ENCODE peak calls at places on chromosomes 12 and 14, in six cellular contexts. H is astrocyte of the cerebellum, T is GM12865, N is WTC11, P is Panc1, K is endothelial cell. C is an unnamed sample.

GRCh38 chr14:38078393-38078792 is 129.3 kb upstream of the SSTR1 start:
- DNase-seq in N (no peak), K (no peak), H (no peak), P (no peak), T (no peak), C (no peak)

GRCh38 chr12:110067531-110067930 is 19.2 kb upstream of the C12orf76 start:
- DNase-seq in T (no peak), N (no peak), H (no peak), P (no peak), K (no peak), C (no peak)

GRCh38 chr14:92792885-92793284 is 1.2 kb upstream of the GOLGA5 start:
- DNase-seq in P (no peak), K (no peak), N (no peak), T (no peak), H (no peak), C (no peak)

GRCh38 chr12:24948452-24948815 is 467 bp downstream of the BCAT1 start:
- DNase-seq in K (peak; percentile 17), T (peak; percentile 88), N (no peak), H (no peak), P (no peak), C (no peak)

GRCh38 chr12:45273717-45274271 is 57.9 kb downstream of the ANO6 start:
- DNase-seq in T (no peak), H (peak; percentile 62), P (peak; percentile 82), N (no peak), K (no peak), C (no peak)

GRCh38 chr12:29234965-29235364 is 85.9 kb downstream of the FAR2 start:
- DNase-seq in T (no peak), N (no peak), P (no peak), H (no peak), K (no peak), C (no peak)

GRCh38 chr14:63045234-63045611 is at the start of gene KCNH5:
- DNase-seq in T (no peak), P (no peak), H (no peak), K (peak; percentile 74), N (peak; percentile 76), C (no peak)

GRCh38 chr12:28191018-28191595 is 851 bp downstream of the CCDC91 start:
- DNase-seq in P (no peak), T (peak; percentile 27), N (no peak), H (peak; percentile 12), K (no peak), C (no peak)

GRCh38 chr14:105251920-105252319 is 3.6 kb downstream of the BTBD6 start:
- DNase-seq in T (no peak), N (no peak), K (no peak), P (no peak), H (no peak), C (no peak)

GRCh38 chr14:21680072-21680471 is 6.5 kb upstream of the OR4E1 start:
- DNase-seq in K (no peak), N (no peak), T (no peak), P (no peak), H (peak; percentile 11), C (no peak)

GRCh38 chr14:92323031-92323915 is at the start of gene SLC24A4:
- DNase-seq in K (peak; percentile 31), T (peak; percentile 30), N (peak; percentile 56), P (no peak), H (no peak), C (no peak)

GRCh38 chr12:46956451-46957035 is 122.9 kb upstream of the PCED1B start:
- DNase-seq in T (no peak), H (no peak), K (no peak), N (no peak), P (no peak), C (no peak)

GRCh38 chr12:87008785-87009184 is 752.6 kb upstream of the MGAT4C start:
- DNase-seq in P (no peak), H (no peak), K (no peak), T (no peak), N (no peak), C (no peak)

GRCh38 chr12:72295744-72296143 is 23.6 kb downstream of the TRHDE start:
- DNase-seq in P (no peak), T (no peak), H (no peak), N (no peak), K (no peak), C (no peak)
- TF ChIP-seq CTCF in P (no peak), T (no peak), H (no peak), N (no peak), K (no peak), C (no peak)

GRCh38 chr14:78566017-78566858 is 396.1 kb downstream of the NRXN3 start:
- DNase-seq in P (peak; percentile 38), K (peak; percentile 91), T (peak; percentile 76), N (peak; percentile 90), H (peak; percentile 56), C (no peak)

GRCh38 chr14:78567343-78567742 is 397.2 kb downstream of the NRXN3 start:
- DNase-seq in K (no peak), H (peak; percentile 34), T (no peak), P (no peak), N (no peak), C (no peak)

GRCh38 chr14:78566859-78567172 is 396.6 kb downstream of the NRXN3 start:
- DNase-seq in N (no peak), T (no peak), P (no peak), K (no peak), H (no peak), C (no peak)
- TF ChIP-seq CTCF in N (no peak), T (no peak), P (peak; percentile 48), K (no peak), H (no peak), C (peak; percentile 46)

DNA sequence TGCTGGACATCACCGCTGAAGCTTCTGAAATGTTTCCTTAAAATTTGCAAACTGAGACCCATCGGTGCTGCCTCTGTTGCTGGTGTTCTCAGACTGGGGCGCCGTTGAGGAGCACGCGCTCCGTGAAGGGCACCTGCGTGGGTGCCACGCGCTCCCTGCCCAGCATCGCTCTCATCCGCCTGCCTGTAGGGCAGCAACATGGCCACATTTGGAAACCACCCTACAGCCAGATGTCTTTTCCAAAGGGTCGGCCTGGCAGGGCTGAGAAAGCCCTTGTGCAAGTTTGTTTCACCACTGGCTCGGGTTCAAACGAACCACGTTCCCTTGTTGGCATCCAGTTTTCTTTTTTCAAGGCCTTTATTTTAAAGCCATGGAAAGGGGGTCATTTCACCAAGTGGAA is 13.9 kb downstream of the ADGRD1 start:
- DNase-seq in K (no peak), T (no peak), N (no peak), P (no peak), H (no peak), C (no peak)
- TF ChIP-seq CTCF in K (no peak), T (no peak), N (no peak), P (no peak), H (no peak), C (no peak)

GRCh38 chr14:77625360-77625759 is 8.9 kb upstream of the SPTLC2 start:
- DNase-seq in K (no peak), N (no peak), T (no peak), H (no peak), P (no peak), C (no peak)

DNA sequence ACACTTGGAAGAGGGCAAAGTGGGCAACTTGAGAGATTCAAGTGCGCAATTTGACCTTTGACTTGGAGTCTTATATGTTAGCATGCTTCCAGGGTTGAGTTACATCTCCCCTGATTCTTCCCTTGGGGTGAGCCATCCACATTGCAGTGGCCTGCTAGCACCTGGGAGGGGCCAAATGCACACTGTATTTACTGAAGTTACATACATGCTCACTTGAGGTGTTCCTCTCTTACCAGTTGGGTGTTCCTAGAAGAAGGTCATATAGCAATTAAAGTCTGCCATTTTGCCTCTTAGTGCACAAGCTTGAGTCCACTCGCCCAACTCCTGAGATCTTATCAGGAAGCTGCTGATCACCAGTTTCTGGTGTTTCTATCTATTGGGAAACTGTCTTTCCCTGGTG is 13.7 kb upstream of the SPTLC2 start:
- DNase-seq in N (no peak), K (no peak), H (no peak), T (no peak), P (no peak), C (no peak)
- TF ChIP-seq CTCF in N (no peak), K (no peak), H (no peak), T (no peak), P (no peak), C (no peak)

GRCh38 chr12:78101946-78102635 is 271.4 kb downstream of the NAV3 start:
- DNase-seq in P (no peak), T (no peak), H (no peak), K (no peak), N (peak; percentile 22), C (no peak)
- TF ChIP-seq CTCF in P (no peak), T (peak; percentile 11), H (no peak), K (no peak), N (no peak), C (no peak)

GRCh38 chr12:85725991-85726390 is 110.2 kb downstream of the RASSF9 start:
- DNase-seq in T (no peak), H (no peak), K (no peak), N (no peak), P (no peak), C (no peak)
- TF ChIP-seq CTCF in T (no peak), H (peak; percentile 12), K (no peak), N (no peak), P (no peak), C (no peak)